ENCODE peak calls at places on chromosomes 3 and 15, in six cellular contexts. One of them, this sample, is unnamed.

GRCh38 chr3:108947855-108948254 is 5.8 kb downstream of the GUCA1C start:
- DNase-seq in brain microvascular endothelial cell: no peak
- DNase-seq in AG04449: no peak
- DNase-seq in cardiac muscle cell: no peak
- DNase-seq in ascending aorta: no peak
- DNase-seq in neural progenitor cell: no peak
- DNase-seq in this sample: no peak

GRCh38 chr15:52164631-52165265 is 26.4 kb downstream of the GNB5 start:
- DNase-seq in brain microvascular endothelial cell: no peak
- DNase-seq in AG04449: no peak
- DNase-seq in cardiac muscle cell: peak; percentile 30
- DNase-seq in ascending aorta: no peak
- DNase-seq in neural progenitor cell: no peak
- DNase-seq in this sample: peak; percentile 46

GRCh38 chr15:85539491-85539890 is 159.1 kb downstream of the AKAP13 start:
- DNase-seq in brain microvascular endothelial cell: no peak
- DNase-seq in AG04449: no peak
- DNase-seq in cardiac muscle cell: no peak
- DNase-seq in ascending aorta: no peak
- DNase-seq in neural progenitor cell: no peak
- DNase-seq in this sample: no peak

GRCh38 chr3:52220380-52221026 is 4.9 kb downstream of the TLR9 start:
- DNase-seq in brain microvascular endothelial cell: peak; percentile 67
- DNase-seq in AG04449: no peak
- DNase-seq in cardiac muscle cell: peak; percentile 84
- DNase-seq in ascending aorta: no peak
- DNase-seq in neural progenitor cell: peak; percentile 89
- DNase-seq in this sample: peak; percentile 62

GRCh38 chr3:52468336-52468735 is 12.9 kb downstream of the NISCH start:
- DNase-seq in brain microvascular endothelial cell: no peak
- DNase-seq in AG04449: no peak
- DNase-seq in cardiac muscle cell: peak; percentile 58
- DNase-seq in ascending aorta: no peak
- DNase-seq in neural progenitor cell: no peak
- DNase-seq in this sample: peak; percentile 67

GRCh38 chr3:123720638-123721037 is 135.8 kb upstream of the HACD2 start:
- DNase-seq in brain microvascular endothelial cell: no peak
- DNase-seq in AG04449: no peak
- DNase-seq in cardiac muscle cell: no peak
- DNase-seq in ascending aorta: no peak
- DNase-seq in neural progenitor cell: no peak
- DNase-seq in this sample: no peak

GRCh38 chr3:146750196-146750595 is 145.1 kb upstream of the PLSCR5 start:
- DNase-seq in brain microvascular endothelial cell: no peak
- DNase-seq in AG04449: peak; percentile 23
- DNase-seq in cardiac muscle cell: peak; percentile 29
- DNase-seq in ascending aorta: no peak
- DNase-seq in neural progenitor cell: no peak
- DNase-seq in this sample: peak; percentile 71

GRCh38 chr3:65330072-65330471 is 642.3 kb upstream of the ADAMTS9 start:
- DNase-seq in brain microvascular endothelial cell: no peak
- DNase-seq in AG04449: no peak
- DNase-seq in cardiac muscle cell: peak; percentile 44
- DNase-seq in ascending aorta: no peak
- DNase-seq in neural progenitor cell: no peak
- DNase-seq in this sample: peak; percentile 31

GRCh38 chr3:184620101-184620798 is 58.7 kb downstream of the EPHB3 start:
- DNase-seq in brain microvascular endothelial cell: peak; percentile 73
- DNase-seq in AG04449: no peak
- DNase-seq in cardiac muscle cell: peak; percentile 53
- DNase-seq in ascending aorta: no peak
- DNase-seq in neural progenitor cell: no peak
- DNase-seq in this sample: peak; percentile 20

GRCh38 chr15:56736881-56737707 is 3.8 kb upstream of the ZNF280D start:
- DNase-seq in brain microvascular endothelial cell: no peak
- DNase-seq in AG04449: no peak
- DNase-seq in cardiac muscle cell: no peak
- DNase-seq in ascending aorta: no peak
- DNase-seq in neural progenitor cell: no peak
- DNase-seq in this sample: no peak

GRCh38 chr15:26864664-26865191 is 2.1 kb upstream of the GABRA5 start:
- DNase-seq in brain microvascular endothelial cell: peak; percentile 30
- DNase-seq in AG04449: no peak
- DNase-seq in cardiac muscle cell: peak; percentile 52
- DNase-seq in ascending aorta: no peak
- DNase-seq in neural progenitor cell: peak; percentile 76
- DNase-seq in this sample: peak; percentile 58

GRCh38 chr15:72939855-72940631 is 112.2 kb upstream of the NEO1 start:
- DNase-seq in brain microvascular endothelial cell: no peak
- DNase-seq in AG04449: no peak
- DNase-seq in cardiac muscle cell: no peak
- DNase-seq in ascending aorta: no peak
- DNase-seq in neural progenitor cell: no peak
- DNase-seq in this sample: no peak

GRCh38 chr15:93382196-93382820 is 293.3 kb upstream of the RGMA start:
- DNase-seq in brain microvascular endothelial cell: no peak
- DNase-seq in AG04449: no peak
- DNase-seq in cardiac muscle cell: no peak
- DNase-seq in ascending aorta: no peak
- DNase-seq in neural progenitor cell: no peak
- DNase-seq in this sample: no peak

GRCh38 chr3:100089802-100090668 is 24.3 kb downstream of the FILIP1L start:
- DNase-seq in brain microvascular endothelial cell: peak; percentile 74
- DNase-seq in AG04449: no peak
- DNase-seq in cardiac muscle cell: peak; percentile 76
- DNase-seq in ascending aorta: no peak
- DNase-seq in neural progenitor cell: peak; percentile 23
- DNase-seq in this sample: peak; percentile 67

GRCh38 chr3:191696356-191696755 is 235.4 kb downstream of the PYDC2 start:
- DNase-seq in brain microvascular endothelial cell: no peak
- DNase-seq in AG04449: no peak
- DNase-seq in cardiac muscle cell: no peak
- DNase-seq in ascending aorta: no peak
- DNase-seq in neural progenitor cell: no peak
- DNase-seq in this sample: no peak

GRCh38 chr3:193451881-193452280 is 73.3 kb upstream of the ATP13A5 start:
- DNase-seq in brain microvascular endothelial cell: no peak
- DNase-seq in AG04449: no peak
- DNase-seq in cardiac muscle cell: no peak
- DNase-seq in ascending aorta: no peak
- DNase-seq in neural progenitor cell: no peak
- DNase-seq in this sample: no peak

GRCh38 chr3:193446975-193447602 is 68.5 kb upstream of the ATP13A5 start:
- DNase-seq in brain microvascular endothelial cell: no peak
- DNase-seq in AG04449: no peak
- DNase-seq in cardiac muscle cell: no peak
- DNase-seq in ascending aorta: no peak
- DNase-seq in neural progenitor cell: no peak
- DNase-seq in this sample: no peak

GRCh38 chr3:193452338-193452737 is 73.8 kb upstream of the ATP13A5 start:
- DNase-seq in brain microvascular endothelial cell: no peak
- DNase-seq in AG04449: no peak
- DNase-seq in cardiac muscle cell: no peak
- DNase-seq in ascending aorta: no peak
- DNase-seq in neural progenitor cell: peak; percentile 19
- DNase-seq in this sample: no peak
- TF ChIP-seq CTCF in brain microvascular endothelial cell: peak; percentile 44
- TF ChIP-seq CTCF in AG04449: no peak
- TF ChIP-seq CTCF in cardiac muscle cell: no peak
- TF ChIP-seq CTCF in ascending aorta: no peak
- TF ChIP-seq CTCF in neural progenitor cell: peak; percentile 45
- TF ChIP-seq CTCF in this sample: peak; percentile 26

DNA sequence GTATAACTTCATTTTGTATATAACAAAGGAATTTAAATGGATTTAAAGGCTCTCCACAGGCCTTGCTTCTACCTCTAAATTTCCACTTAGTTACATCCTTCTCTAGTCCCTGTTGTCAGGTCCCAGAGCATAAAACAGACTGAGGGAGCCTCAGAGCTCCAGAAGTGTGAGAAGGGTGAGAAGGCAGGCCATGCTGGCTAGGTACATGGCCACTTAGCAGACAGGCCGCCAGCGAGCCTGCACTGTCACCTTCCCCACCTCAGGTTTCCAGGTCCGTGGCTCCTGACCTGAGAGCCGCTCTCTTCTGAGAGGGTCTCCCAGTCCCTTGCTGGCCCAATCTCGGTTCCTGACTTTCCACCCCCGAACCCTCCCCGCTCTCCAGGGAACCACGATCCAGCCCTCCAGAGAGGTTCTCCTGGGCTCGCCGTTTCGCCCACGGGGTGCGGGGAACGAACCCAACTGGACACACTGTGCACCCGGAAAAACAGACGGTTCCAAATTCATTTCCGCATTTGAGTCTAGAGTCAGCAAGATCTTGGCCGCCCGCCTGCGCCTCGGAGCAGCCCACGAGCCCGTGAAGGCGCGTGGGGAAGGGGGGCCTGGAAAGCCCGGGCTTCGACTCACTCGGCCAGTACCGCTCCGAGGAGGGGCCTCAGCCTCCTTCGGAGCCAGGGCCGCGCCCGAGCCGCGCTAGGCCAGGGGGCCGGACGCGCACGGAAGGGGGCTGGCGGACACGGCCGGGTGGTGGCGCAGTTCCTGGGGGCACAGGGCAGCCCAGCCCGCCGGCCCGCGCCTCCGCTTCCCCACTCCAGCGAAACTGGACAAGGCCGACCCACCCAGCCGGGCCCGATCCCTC is 16.7 kb upstream of the SOX2 start:
- DNase-seq in brain microvascular endothelial cell: no peak
- DNase-seq in AG04449: no peak
- DNase-seq in cardiac muscle cell: peak; percentile 42
- DNase-seq in ascending aorta: no peak
- DNase-seq in neural progenitor cell: peak; percentile 83
- DNase-seq in this sample: no peak
- H3K4me3 ChIP-seq in brain microvascular endothelial cell: peak overlapping the region; percentile 56
- H3K4me3 ChIP-seq in AG04449: no peak overlapping the region
- H3K4me3 ChIP-seq in cardiac muscle cell: peak overlapping the region; percentile 29
- H3K4me3 ChIP-seq in ascending aorta: peak overlapping the region; percentile 52
- H3K4me3 ChIP-seq in neural progenitor cell: peak overlapping the region; percentile 24
- H3K4me3 ChIP-seq in this sample: peak overlapping the region; percentile 17

GRCh38 chr15:45612790-45613415 is 21.9 kb upstream of the SQOR start:
- DNase-seq in brain microvascular endothelial cell: peak; percentile 46
- DNase-seq in AG04449: no peak
- DNase-seq in cardiac muscle cell: peak; percentile 29
- DNase-seq in ascending aorta: no peak
- DNase-seq in neural progenitor cell: no peak
- DNase-seq in this sample: peak; percentile 43

GRCh38 chr15:45616901-45617323 is 17.9 kb upstream of the SQOR start:
- DNase-seq in brain microvascular endothelial cell: no peak
- DNase-seq in AG04449: no peak
- DNase-seq in cardiac muscle cell: no peak
- DNase-seq in ascending aorta: no peak
- DNase-seq in neural progenitor cell: no peak
- DNase-seq in this sample: no peak

GRCh38 chr15:45618813-45619212 is 16.0 kb upstream of the SQOR start:
- DNase-seq in brain microvascular endothelial cell: no peak
- DNase-seq in AG04449: no peak
- DNase-seq in cardiac muscle cell: no peak
- DNase-seq in ascending aorta: no peak
- DNase-seq in neural progenitor cell: peak; percentile 51
- DNase-seq in this sample: no peak
- TF ChIP-seq CTCF in brain microvascular endothelial cell: peak; percentile 16
- TF ChIP-seq CTCF in AG04449: no peak
- TF ChIP-seq CTCF in cardiac muscle cell: no peak
- TF ChIP-seq CTCF in ascending aorta: no peak
- TF ChIP-seq CTCF in neural progenitor cell: no peak
- TF ChIP-seq CTCF in this sample: no peak

GRCh38 chr15:66936864-66937245 is 128.5 kb upstream of the SMAD3 start:
- DNase-seq in brain microvascular endothelial cell: no peak
- DNase-seq in AG04449: no peak
- DNase-seq in cardiac muscle cell: peak; percentile 44
- DNase-seq in ascending aorta: no peak
- DNase-seq in neural progenitor cell: no peak
- DNase-seq in this sample: peak; percentile 51
- H3K4me3 ChIP-seq in brain microvascular endothelial cell: peak overlapping the region; percentile 53
- H3K4me3 ChIP-seq in AG04449: peak overlapping the region; percentile 55
- H3K4me3 ChIP-seq in cardiac muscle cell: no peak overlapping the region
- H3K4me3 ChIP-seq in ascending aorta: peak overlapping the region; percentile 50
- H3K4me3 ChIP-seq in neural progenitor cell: no peak overlapping the region
- H3K4me3 ChIP-seq in this sample: peak overlapping the region; percentile 63

DNA sequence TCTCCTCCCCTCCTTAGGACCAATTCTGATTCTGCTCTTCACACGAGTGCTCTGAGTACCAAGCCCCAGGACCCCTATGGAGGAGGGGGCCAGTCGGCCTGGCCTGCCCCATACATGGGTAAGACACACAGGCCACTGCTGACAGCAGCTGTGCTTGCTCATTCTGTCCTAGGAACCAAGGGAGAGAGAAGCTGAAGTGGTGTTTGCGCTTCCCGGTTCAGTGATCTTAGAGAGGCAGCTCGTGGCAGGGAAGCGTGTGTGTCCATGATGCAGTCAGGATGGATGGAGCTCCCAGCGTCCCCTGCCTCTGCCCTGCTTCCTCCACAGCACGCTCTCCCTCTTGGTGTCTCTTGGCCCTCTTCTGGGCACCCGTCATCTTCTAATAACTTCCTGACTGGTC is 77.6 kb downstream of the CRTC3 start:
- DNase-seq in brain microvascular endothelial cell: no peak
- DNase-seq in AG04449: no peak
- DNase-seq in cardiac muscle cell: no peak
- DNase-seq in ascending aorta: no peak
- DNase-seq in neural progenitor cell: no peak
- DNase-seq in this sample: no peak
- TF ChIP-seq CTCF in brain microvascular endothelial cell: no peak
- TF ChIP-seq CTCF in AG04449: no peak
- TF ChIP-seq CTCF in cardiac muscle cell: no peak
- TF ChIP-seq CTCF in ascending aorta: no peak
- TF ChIP-seq CTCF in neural progenitor cell: no peak
- TF ChIP-seq CTCF in this sample: no peak

GRCh38 chr15:69736161-69736560 is 283.5 kb downstream of the RPLP1 start:
- DNase-seq in brain microvascular endothelial cell: no peak
- DNase-seq in AG04449: no peak
- DNase-seq in cardiac muscle cell: no peak
- DNase-seq in ascending aorta: no peak
- DNase-seq in neural progenitor cell: no peak
- DNase-seq in this sample: no peak

GRCh38 chr15:69732133-69732532 is 279.5 kb downstream of the RPLP1 start:
- DNase-seq in brain microvascular endothelial cell: no peak
- DNase-seq in AG04449: no peak
- DNase-seq in cardiac muscle cell: no peak
- DNase-seq in ascending aorta: no peak
- DNase-seq in neural progenitor cell: no peak
- DNase-seq in this sample: no peak

GRCh38 chr15:69731581-69731980 is 279.0 kb downstream of the RPLP1 start:
- DNase-seq in brain microvascular endothelial cell: no peak
- DNase-seq in AG04449: no peak
- DNase-seq in cardiac muscle cell: no peak
- DNase-seq in ascending aorta: no peak
- DNase-seq in neural progenitor cell: no peak
- DNase-seq in this sample: no peak

GRCh38 chr15:69734699-69735098 is 282.1 kb downstream of the RPLP1 start:
- DNase-seq in brain microvascular endothelial cell: no peak
- DNase-seq in AG04449: no peak
- DNase-seq in cardiac muscle cell: no peak
- DNase-seq in ascending aorta: no peak
- DNase-seq in neural progenitor cell: no peak
- DNase-seq in this sample: peak; percentile 72

DNA sequence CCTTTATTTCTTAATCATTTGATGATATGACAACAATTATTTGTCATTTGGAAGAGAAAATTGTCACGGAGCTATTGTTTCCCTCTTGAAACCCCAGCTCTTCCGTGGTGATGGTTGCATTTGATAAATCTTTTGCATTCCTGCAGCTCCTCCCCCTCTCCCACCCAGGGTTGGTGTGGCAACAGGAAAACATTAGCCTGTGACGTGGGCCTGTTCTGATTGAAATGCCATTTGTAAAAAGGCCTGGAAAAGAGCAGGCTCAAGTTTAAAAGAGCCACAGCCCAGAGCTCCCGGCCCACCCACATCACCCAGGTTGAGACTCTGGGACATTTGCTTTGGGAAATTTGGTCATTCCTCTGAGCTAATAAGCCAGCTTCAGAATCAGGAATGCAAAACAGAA is 282.5 kb downstream of the RPLP1 start:
- DNase-seq in brain microvascular endothelial cell: peak; percentile 80
- DNase-seq in AG04449: no peak
- DNase-seq in cardiac muscle cell: peak; percentile 86
- DNase-seq in ascending aorta: no peak
- DNase-seq in neural progenitor cell: peak; percentile 24
- DNase-seq in this sample: peak; percentile 87
- H3K4me3 ChIP-seq in brain microvascular endothelial cell: no peak overlapping the region
- H3K4me3 ChIP-seq in AG04449: no peak overlapping the region
- H3K4me3 ChIP-seq in cardiac muscle cell: no peak overlapping the region
- H3K4me3 ChIP-seq in ascending aorta: no peak overlapping the region
- H3K4me3 ChIP-seq in neural progenitor cell: no peak overlapping the region
- H3K4me3 ChIP-seq in this sample: peak overlapping the region; percentile 2